ENCODE peak calls at places on chromosomes 6 and 20, in ten cellular contexts. Q is neural crest cell, M is glutamatergic neuron, D is heart left ventricle, W is ovary, J is fibroblast of mammary gland, G is endodermal cell, B is IMR-90, H is body of pancreas, U is fibroblast of lung. Z is an unnamed sample.

GRCh38 chr6:169975286-169975685 is 223.9 kb downstream of the ERMARD start:
- DNase-seq in H (peak), G (no peak), U (no peak), W (no peak), M (peak), B (no peak), J (no peak), D (no peak), Q (no peak), Z (no peak)

GRCh38 chr6:10398439-10399218 is 16.2 kb downstream of the TFAP2A start:
- DNase-seq in J (no peak), W (no peak), U (no peak), M (no peak), G (no peak), B (no peak), Q (no peak), H (no peak), D (no peak), Z (no peak)

GRCh38 chr6:53598584-53598983 is 53.7 kb upstream of the GCLC start:
- DNase-seq in H (no peak), D (no peak), G (no peak), B (no peak), M (no peak), J (no peak), W (no peak), Q (no peak), U (no peak), Z (peak)

GRCh38 chr6:8175046-8175777 is 72.9 kb upstream of the EEF1E1 start:
- DNase-seq in J (no peak), H (no peak), B (no peak), G (no peak), W (no peak), U (no peak), M (no peak), D (no peak), Q (no peak), Z (peak)

GRCh38 chr20:20217626-20218025 is 150.3 kb upstream of the INSM1 start:
- DNase-seq in D (no peak), J (no peak), U (no peak), Q (no peak), M (no peak), B (no peak), H (no peak), G (no peak), W (no peak), Z (no peak)

GRCh38 chr6:89184344-89184743 is 32.8 kb downstream of the GABRR1 start:
- DNase-seq in B (no peak), J (peak), W (no peak), D (no peak), M (peak), H (no peak), G (no peak), Q (peak), U (no peak), Z (no peak)

GRCh38 chr6:136529655-136530054 is 20.6 kb downstream of the MAP7 start:
- DNase-seq in W (no peak), U (no peak), B (no peak), J (no peak), D (no peak), G (no peak), Q (no peak), H (no peak), M (no peak), Z (no peak)

GRCh38 chr20:49692941-49693340 is 20.7 kb downstream of the B4GALT5 start:
- DNase-seq in W (no peak), M (no peak), D (no peak), G (no peak), Q (no peak), H (no peak), U (no peak), B (no peak), J (no peak), Z (no peak)

GRCh38 chr20:61115627-61116026 is 136.4 kb upstream of the CDH4 start:
- DNase-seq in Q (no peak), G (no peak), U (no peak), D (no peak), J (no peak), W (no peak), H (no peak), M (peak), B (no peak), Z (no peak)

GRCh38 chr6:33702345-33702977 is 9.0 kb downstream of the UQCC2 start:
- DNase-seq in D (no peak), W (no peak), B (peak), J (peak), M (no peak), U (peak), G (peak), H (peak), Q (no peak), Z (peak)

GRCh38 chr6:154289818-154290508 is 66.6 kb downstream of the IPCEF1 start:
- DNase-seq in W (no peak), H (no peak), M (no peak), Q (no peak), U (no peak), G (no peak), J (no peak), D (no peak), B (no peak), Z (no peak)

GRCh38 chr6:14441371-14441781 is 323.8 kb downstream of the CD83 start:
- DNase-seq in D (peak), U (no peak), J (peak), H (no peak), G (no peak), W (no peak), B (peak), M (no peak), Q (no peak), Z (peak)

GRCh38 chr6:16872543-16873230 is 111.4 kb upstream of the ATXN1 start:
- DNase-seq in J (no peak), D (no peak), W (no peak), Q (no peak), G (no peak), B (no peak), M (no peak), H (no peak), U (no peak), Z (peak)
- TF ChIP-seq CTCF in J (peak), D (no peak), W (no peak), Q (no peak), G (peak), B (no peak), M (no peak), H (no peak), U (no peak), Z (peak)

GRCh38 chr6:43629505-43630300 is 639 bp upstream of the GTPBP2 start:
- DNase-seq in D (peak), J (peak), M (peak), G (peak), W (peak), U (peak), H (peak), Q (peak), B (peak), Z (peak)
- TF ChIP-seq CTCF in D (no peak), J (no peak), M (no peak), G (no peak), W (no peak), U (no peak), H (no peak), Q (no peak), B (no peak), Z (no peak)

DNA sequence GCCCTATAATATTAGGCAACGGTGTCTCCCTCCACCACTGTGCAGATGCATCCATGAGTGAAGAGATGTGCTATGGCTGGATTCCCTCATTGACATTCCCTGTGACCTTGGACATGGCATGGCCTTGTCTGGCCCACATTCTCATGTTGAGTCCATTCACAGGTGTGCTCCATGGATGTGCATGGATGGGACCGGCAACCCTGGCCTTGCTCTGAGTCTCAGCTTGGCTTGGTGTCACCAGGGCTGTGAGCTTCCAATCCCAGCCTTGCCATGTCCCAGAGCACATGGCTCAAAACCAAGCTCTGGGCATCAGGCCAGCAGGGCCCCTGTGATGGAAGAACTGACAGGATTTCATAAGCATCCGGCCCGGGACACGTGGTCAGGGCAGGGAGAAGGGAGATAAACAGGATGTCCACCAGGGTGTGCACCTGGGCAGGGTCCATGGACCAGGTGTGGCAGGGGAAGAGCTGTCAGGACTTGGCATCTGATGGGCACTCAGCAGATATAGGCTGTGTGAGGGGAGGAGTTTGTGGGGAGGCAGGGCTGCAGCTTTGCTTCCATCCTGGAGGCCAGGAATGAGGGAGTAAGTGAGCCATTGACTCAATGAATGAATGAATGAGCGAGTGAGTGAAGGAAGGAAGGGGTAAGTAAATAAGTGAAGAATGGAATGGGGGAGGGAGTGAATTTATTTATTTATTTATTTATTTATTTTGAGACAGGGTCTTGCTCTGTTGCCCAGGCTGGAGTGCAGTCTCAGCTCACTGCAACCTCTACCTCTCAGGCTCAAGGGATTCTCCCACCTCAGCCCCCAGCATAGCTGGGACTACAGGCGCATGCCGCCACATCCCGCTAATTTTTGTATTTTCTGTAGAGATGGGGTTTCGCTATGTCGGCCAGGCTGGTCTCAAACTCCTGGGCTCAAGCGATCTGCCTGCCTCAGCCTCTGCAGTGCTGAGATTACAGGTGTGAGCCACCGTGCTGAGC is 15.7 kb downstream of the NRSN2 start:
- DNase-seq in H (peak), Q (no peak), M (no peak), G (peak), W (peak), J (peak), D (peak), B (peak), U (peak), Z (peak)
- TF ChIP-seq CTCF in H (peak), Q (no peak), M (no peak), G (peak), W (no peak), J (peak), D (no peak), B (peak), U (peak), Z (peak)

GRCh38 chr6:120711255-120711654 is 623.0 kb downstream of the TBC1D32 start:
- DNase-seq in U (no peak), G (no peak), J (no peak), Q (no peak), M (no peak), H (no peak), D (no peak), B (no peak), W (no peak), Z (no peak)
- TF ChIP-seq CTCF in U (no peak), G (no peak), J (no peak), Q (no peak), M (no peak), H (no peak), D (no peak), B (no peak), W (no peak), Z (no peak)

GRCh38 chr6:138402833-138403187 is 1.2 kb upstream of the HEBP2 start:
- DNase-seq in H (no peak), B (no peak), M (no peak), J (no peak), W (no peak), U (no peak), Q (no peak), D (no peak), G (no peak), Z (no peak)

GRCh38 chr6:138404666-138405337 is 779 bp downstream of the HEBP2 start:
- DNase-seq in D (peak), U (peak), W (peak), M (peak), Q (no peak), B (no peak), J (no peak), G (peak), H (peak), Z (peak)

GRCh38 chr6:138401960-138402832 is 1.8 kb upstream of the HEBP2 start:
- DNase-seq in J (no peak), B (no peak), Q (no peak), U (no peak), H (no peak), D (no peak), G (peak), M (no peak), W (no peak), Z (no peak)

GRCh38 chr6:138403324-138403800 is 661 bp upstream of the HEBP2 start:
- DNase-seq in B (no peak), M (peak), W (peak), G (peak), D (peak), Q (peak), J (no peak), H (peak), U (no peak), Z (peak)

GRCh38 chr6:138403801-138404665 is at the start of gene HEBP2:
- DNase-seq in G (peak), Q (peak), J (peak), W (peak), H (peak), D (peak), B (peak), U (peak), M (peak), Z (peak)
- TF ChIP-seq CTCF in G (peak), Q (peak), J (no peak), W (peak), H (peak), D (peak), B (peak), U (peak), M (peak), Z (peak)

GRCh38 chr6:107140581-107140980 is 25.3 kb upstream of the BEND3 start:
- DNase-seq in W (no peak), J (no peak), H (no peak), U (no peak), B (no peak), D (no peak), Q (no peak), G (no peak), M (no peak), Z (no peak)

DNA sequence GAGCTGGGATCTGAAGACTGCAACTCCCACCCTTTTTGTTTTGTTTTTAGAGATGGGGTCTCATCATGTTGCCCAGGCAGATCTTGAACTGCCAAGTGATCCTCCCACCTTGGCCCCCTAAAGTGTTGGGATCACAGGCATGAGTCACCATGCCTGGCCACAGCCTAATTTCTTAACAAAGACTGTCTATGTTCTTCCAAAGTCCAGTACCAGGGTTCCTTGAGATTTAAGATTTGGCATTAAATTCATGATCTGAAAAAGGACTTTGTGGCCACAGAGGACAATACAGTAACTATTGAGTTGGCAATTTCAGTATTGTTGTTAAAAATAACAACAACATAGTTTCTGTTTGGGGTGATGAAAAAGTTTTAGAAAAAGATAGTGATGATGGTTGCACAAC is 28.7 kb upstream of the BEND3 start:
- DNase-seq in M (no peak), G (no peak), D (no peak), U (peak), B (no peak), J (no peak), W (no peak), H (no peak), Q (no peak), Z (no peak)
- TF ChIP-seq CTCF in M (no peak), G (no peak), D (no peak), U (no peak), B (no peak), J (no peak), W (no peak), H (no peak), Q (no peak), Z (no peak)

DNA sequence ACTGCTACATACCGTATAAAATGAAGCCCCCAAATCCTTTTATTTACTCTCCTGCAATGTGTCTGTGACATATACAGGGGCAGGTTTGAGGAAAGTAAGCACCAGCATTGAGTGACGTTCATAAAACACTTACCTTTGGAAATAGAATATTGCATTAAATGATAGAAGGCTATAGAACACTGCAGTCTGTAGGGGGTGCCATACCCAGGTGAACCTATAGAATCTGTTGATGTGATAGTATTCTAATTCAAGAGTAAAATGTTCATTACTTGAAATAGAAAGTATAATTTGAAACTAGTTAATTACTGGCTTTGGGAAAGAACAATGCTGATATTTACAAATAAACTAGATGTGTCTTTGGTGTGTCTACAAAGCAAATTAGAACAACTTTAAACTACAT is 47.0 kb upstream of the PRL start:
- DNase-seq in Q (no peak), M (no peak), G (no peak), J (no peak), H (no peak), U (no peak), D (no peak), W (no peak), B (no peak), Z (no peak)
- TF ChIP-seq CTCF in Q (peak), M (no peak), G (peak), J (peak), H (no peak), U (no peak), D (no peak), W (no peak), B (peak), Z (no peak)

GRCh38 chr6:153108320-153108719 is 22.8 kb downstream of the RGS17 start:
- DNase-seq in Q (no peak), G (no peak), D (no peak), M (no peak), J (peak), W (no peak), H (no peak), U (peak), B (no peak), Z (peak)
- TF ChIP-seq CTCF in Q (peak), G (peak), D (no peak), M (no peak), J (peak), W (no peak), H (peak), U (peak), B (peak), Z (peak)

Z was measured in fibroblast of villous mesenchyme.